ENCODE peak calls at places on chromosomes 7 and 10, in five cellular contexts. F is hippocampal formation; X is stimulated activated CD4-positive, alpha-beta T cell treated with anti-CD3 and anti-CD28 coated beads, Interleukin-4, amount 100 ng/mL, for 1 hour; I is GOT3; U is NT2/D1. G is an unnamed sample.

GRCh38 chr10:61795551-61795950 is 105.9 kb upstream of the ARID5B start:
- DNase-seq in U (no peak), I (no peak), F (no peak), X (no peak), G (no peak)

GRCh38 chr7:153523320-153524015 is 528.7 kb upstream of the DPP6 start:
- DNase-seq in U (no peak), X (no peak), F (peak), I (no peak), G (peak)

GRCh38 chr7:112071856-112072255 is 134.3 kb downstream of the DOCK4 start:
- DNase-seq in X (no peak), I (no peak), U (no peak), F (no peak), G (no peak)

GRCh38 chr7:18087031-18087686 is 59.5 kb upstream of the PRPS1L1 start:
- DNase-seq in F (no peak), X (no peak), U (no peak), I (no peak), G (no peak)

GRCh38 chr7:118696879-118697278 is 472.4 kb downstream of the ANKRD7 start:
- DNase-seq in U (no peak), I (no peak), F (no peak), X (no peak), G (no peak)

GRCh38 chr10:125709553-125710266 is 9.8 kb upstream of the EDRF1 start:
- DNase-seq in U (no peak), X (no peak), I (no peak), F (no peak), G (no peak)

GRCh38 chr7:12357508-12357907 is 46.2 kb downstream of the VWDE start:
- DNase-seq in X (no peak), U (no peak), I (no peak), F (no peak), G (no peak)

GRCh38 chr10:6739530-6740174 is 159.6 kb upstream of the PRKCQ start:
- DNase-seq in F (no peak), U (no peak), X (no peak), I (no peak), G (no peak)

GRCh38 chr7:105719919-105720318 is 138.6 kb upstream of the EFCAB10 start:
- DNase-seq in F (no peak), I (no peak), U (no peak), X (no peak), G (no peak)

GRCh38 chr7:138822867-138823535 is 25.0 kb upstream of the ATP6V0A4 start:
- DNase-seq in X (no peak), F (no peak), U (no peak), I (no peak), G (no peak)

GRCh38 chr7:2607122-2607912 is 24.5 kb upstream of the TTYH3 start:
- DNase-seq in I (no peak), X (no peak), F (no peak), U (no peak), G (no peak)

GRCh38 chr10:89164920-89165319 is 42.2 kb downstream of the CH25H start:
- DNase-seq in I (no peak), F (no peak), U (no peak), X (no peak), G (no peak)